ENCODE peak calls at places on chromosomes 12 and 14, in eight cellular contexts. O is naive thymus-derived CD8-positive, alpha-beta T cell; D is testis; J is astrocyte of the spinal cord; F is AML-193; T is tibial artery; C is GM13977; B is kidney glomerular epithelial cell. V is an unnamed sample.

GRCh38 chr12:60172266-60172665 is 576.4 kb downstream of the SLC16A7 start:
- DNase-seq in O (no peak), D (no peak), J (no peak), F (no peak), T (no peak), C (no peak), B (peak), V (no peak)

GRCh38 chr12:101039848-101040531 is 170.0 kb downstream of the SLC5A8 start:
- DNase-seq in O (no peak), D (no peak), J (no peak), F (no peak), T (no peak), C (no peak), B (no peak), V (no peak)

GRCh38 chr12:59151243-59151642 is 230.9 kb upstream of the LRIG3 start:
- DNase-seq in O (no peak), D (no peak), J (peak), F (no peak), T (no peak), C (no peak), B (no peak), V (no peak)

GRCh38 chr14:50083467-50084337 is 32.7 kb downstream of the VCPKMT start:
- DNase-seq in O (no peak), D (no peak), J (no peak), F (no peak), T (no peak), C (no peak), B (no peak), V (peak)

GRCh38 chr14:75979071-75979571 is 2.7 kb downstream of the TGFB3 start:
- DNase-seq in O (peak), D (peak), J (peak), F (no peak), T (peak), C (peak), B (no peak), V (peak)

GRCh38 chr14:53450871-53451270 is 297.7 kb upstream of the DDHD1 start:
- DNase-seq in O (no peak), D (no peak), J (peak), F (no peak), T (no peak), C (no peak), B (peak), V (no peak)

GRCh38 chr12:42705863-42706262 is 116.3 kb upstream of the PRICKLE1 start:
- DNase-seq in O (no peak), D (peak), J (peak), F (no peak), T (peak), C (no peak), B (no peak), V (no peak)

GRCh38 chr14:76584271-76584702 is 177.0 kb upstream of the VASH1 start:
- DNase-seq in O (no peak), D (no peak), J (no peak), F (no peak), T (no peak), C (no peak), B (peak), V (no peak)

GRCh38 chr12:105705235-105705634 is 374.7 kb downstream of the C12orf75 start:
- DNase-seq in O (no peak), D (no peak), J (no peak), F (no peak), T (no peak), C (no peak), B (no peak), V (no peak)